ENCODE peak calls at places on chromosomes 4 and X, in four cellular contexts. E is amniotic stem cell, V is NCI-H1436, G is left cardiac atrium. A is an unnamed sample.

GRCh38 chr4:25956260-25956659 is 42.2 kb downstream of the SMIM20 start:
- DNase-seq in E (no peak), G (no peak), V (no peak), A (no peak)

GRCh38 chrX:145881175-145881867 is 63.7 kb downstream of the SLITRK2 start:
- DNase-seq in G (no peak), E (no peak), V (no peak), A (no peak)

GRCh38 chrX:141733371-141733770 is 34.8 kb upstream of the SPANXD start:
- DNase-seq in V (no peak), G (no peak), E (no peak), A (no peak)

GRCh38 chr4:156173937-156174336 is 220.3 kb upstream of the CTSO start:
- DNase-seq in V (no peak), E (no peak), G (no peak), A (no peak)

GRCh38 chrX:16712825-16713155 is 321 bp upstream of the CTPS2 start:
- DNase-seq in V (no peak), E (no peak), G (no peak), A (no peak)

GRCh38 chr4:38509551-38509950 is 154.4 kb upstream of the KLF3 start:
- DNase-seq in V (no peak), E (no peak), G (no peak), A (no peak)

GRCh38 chr4:105619193-105619931 is 66.9 kb downstream of the ARHGEF38 start:
- DNase-seq in V (no peak), E (no peak), G (peak; percentile 69), A (peak; percentile 71)

GRCh38 chrX:70480660-70481018 is 36.0 kb downstream of the DLG3 start:
- DNase-seq in G (peak; percentile 37), E (no peak), V (no peak), A (peak; percentile 50)

GRCh38 chrX:111151764-111152163 is 55.8 kb downstream of the PAK3 start:
- DNase-seq in E (no peak), G (no peak), V (no peak), A (no peak)

GRCh38 chr4:6225469-6225868 is 25.1 kb upstream of the JAKMIP1 start:
- DNase-seq in G (no peak), E (no peak), V (no peak), A (no peak)

GRCh38 chrX:2928583-2929434 is at the start of gene ARSD:
- DNase-seq in G (peak; percentile 95), E (peak; percentile 67), V (no peak), A (peak; percentile 92)

GRCh38 chrX:17567821-17568220 is 169.5 kb upstream of the SCML1 start:
- DNase-seq in V (no peak), E (no peak), G (no peak), A (no peak)

GRCh38 chr4:182877326-182877883 is 39.8 kb downstream of the DCTD start:
- DNase-seq in E (no peak), G (no peak), V (no peak), A (no peak)

GRCh38 chr4:47213971-47214370 is 182.6 kb downstream of the GABRB1 start:
- DNase-seq in V (no peak), G (no peak), E (peak; percentile 74), A (no peak)

GRCh38 chr4:52555356-52555716 is 103.8 kb downstream of the USP46 start:
- DNase-seq in G (no peak), V (no peak), E (no peak), A (no peak)

A was measured in heart left ventricle.